ENCODE peak calls at places on chromosomes 12 and 14, in nine cellular contexts. O is activated CD4-positive, CD25-positive, alpha-beta regulatory T cell; E is suprapubic skin; V is fibroblast of lung; L is ACHN; D is kidney tubule cell; K is AG10803; J is GDM1; F is stimulated activated CD4-positive, alpha-beta T cell treated with anti-CD3 and anti-CD28 coated beads, Interleukin-4, amount 100 ng/mL, for 4 hours. C is an unnamed sample.

GRCh38 chr14:59727073-59727661 is 143.4 kb downstream of the RTN1 start:
- DNase-seq in O (no peak), E (no peak), V (no peak), L (no peak), D (no peak), K (no peak), J (no peak), F (no peak), C (no peak)

GRCh38 chr12:105451798-105452197 is 121.3 kb downstream of the C12orf75 start:
- DNase-seq in O (no peak), E (no peak), V (no peak), L (no peak), D (no peak), K (no peak), J (no peak), F (no peak), C (no peak)

GRCh38 chr14:95507701-95508103 is 8.7 kb downstream of the SYNE3 start:
- DNase-seq in O (no peak), E (peak; percentile 76), V (peak; percentile 61), L (peak; percentile 66), D (peak; percentile 83), K (peak; percentile 77), J (peak; percentile 21), F (no peak), C (no peak)

GRCh38 chr14:104296388-104297312 is 158.3 kb downstream of the KIF26A start:
- DNase-seq in O (no peak), E (no peak), V (no peak), L (no peak), D (no peak), K (no peak), J (no peak), F (no peak), C (no peak)

GRCh38 chr14:76782885-76783566 is 21.8 kb downstream of the VASH1 start:
- DNase-seq in O (no peak), E (no peak), V (no peak), L (no peak), D (no peak), K (no peak), J (peak; percentile 36), F (no peak), C (no peak)

GRCh38 chr14:89614009-89614691 is 197.1 kb upstream of the FOXN3 start:
- DNase-seq in O (no peak), E (no peak), V (no peak), L (no peak), D (no peak), K (no peak), J (no peak), F (no peak), C (no peak)

GRCh38 chr12:96322720-96323119 is 77.5 kb downstream of the CDK17 start:
- DNase-seq in O (no peak), E (no peak), V (no peak), L (no peak), D (no peak), K (no peak), J (no peak), F (no peak), C (no peak)

GRCh38 chr12:68981536-68981935 is 48.6 kb upstream of the CPM start:
- DNase-seq in O (no peak), E (no peak), V (no peak), L (no peak), D (peak; percentile 38), K (peak; percentile 26), J (no peak), F (no peak), C (no peak)

C was measured in activated T-helper 9 cell treated with anti-CD3 and anti-CD28 coated beads, Interleukin-2, amount 50 U/mL, for 16 hours.